ENCODE peak calls at places on chromosomes 5 and 9, in six cellular contexts. K is kidney, M is heart left ventricle, X is A673, J is astrocyte, O is fibroblast of lung. L is an unnamed sample.

GRCh38 chr5:135541969-135542502 is 6.3 kb upstream of the NEUROG1 start:
- DNase-seq in K (no peak), M (no peak), X (no peak), J (no peak), O (no peak), L (no peak)

GRCh38 chr5:176877793-176878331 is 21.3 kb downstream of the HK3 start:
- DNase-seq in K (no peak), M (no peak), X (no peak), J (no peak), O (no peak), L (no peak)

GRCh38 chr9:12702160-12702758 is 9.1 kb downstream of the TYRP1 start:
- DNase-seq in K (peak; percentile 15), M (no peak), X (peak; percentile 66), J (peak; percentile 68), O (peak; percentile 72), L (peak; percentile 25)

GRCh38 chr5:129096382-129096991 is 1.9 kb downstream of the ISOC1 start:
- DNase-seq in K (no peak), M (no peak), X (peak; percentile 11), J (no peak), O (no peak), L (no peak)

GRCh38 chr9:105281926-105282325 is 37.5 kb downstream of the SLC44A1 start:
- DNase-seq in K (no peak), M (no peak), X (no peak), J (peak; percentile 35), O (peak; percentile 46), L (no peak)

GRCh38 chr5:74653991-74654390 is 13.5 kb upstream of the ENC1 start:
- DNase-seq in K (no peak), M (no peak), X (no peak), J (no peak), O (no peak), L (no peak)

GRCh38 chr5:138903113-138903789 is 28.1 kb upstream of the LRRTM2 start:
- DNase-seq in K (no peak), M (no peak), X (no peak), J (peak; percentile 86), O (peak; percentile 89), L (no peak)

GRCh38 chr5:84568171-84568570 is 183.5 kb upstream of the EDIL3 start:
- DNase-seq in K (no peak), M (no peak), X (no peak), J (no peak), O (no peak), L (no peak)

GRCh38 chr9:96293481-96293880 is 8.5 kb downstream of the HSD17B3 start:
- DNase-seq in K (no peak), M (no peak), X (peak; percentile 12), J (peak; percentile 24), O (peak; percentile 27), L (no peak)

GRCh38 chr9:110351009-110351467 is 13.4 kb upstream of the TXNDC8 start:
- DNase-seq in K (no peak), M (no peak), X (peak; percentile 84), J (peak; percentile 87), O (peak; percentile 91), L (no peak)

GRCh38 chr9:32671333-32671732 is 35.9 kb upstream of the TAF1L start:
- DNase-seq in K (no peak), M (no peak), X (no peak), J (no peak), O (no peak), L (no peak)

GRCh38 chr5:138339086-138339456 is 1.0 kb downstream of the FAM53C start:
- DNase-seq in K (no peak), M (no peak), X (no peak), J (no peak), O (no peak), L (no peak)

GRCh38 chr9:131474711-131475110 is 28.0 kb upstream of the POMT1 start:
- DNase-seq in K (peak; percentile 52), M (no peak), X (no peak), J (no peak), O (no peak), L (peak; percentile 28)

GRCh38 chr9:72022846-72023245 is 37.6 kb downstream of the C9orf57 start:
- DNase-seq in K (no peak), M (no peak), X (no peak), J (peak; percentile 93), O (peak; percentile 94), L (no peak)

GRCh38 chr9:109264865-109265532 is 55.9 kb downstream of the EPB41L4B start:
- DNase-seq in K (peak; percentile 88), M (peak; percentile 53), X (peak; percentile 12), J (no peak), O (peak; percentile 13), L (no peak)

GRCh38 chr5:88660326-88660946 is 222.5 kb downstream of the MEF2C start:
- DNase-seq in K (peak; percentile 59), M (no peak), X (no peak), J (peak; percentile 90), O (peak; percentile 93), L (no peak)

GRCh38 chr5:88659529-88660325 is 223.3 kb downstream of the MEF2C start:
- DNase-seq in K (peak; percentile 73), M (no peak), X (no peak), J (peak; percentile 48), O (peak; percentile 70), L (no peak)

GRCh38 chr5:88662801-88663360 is 220.1 kb downstream of the MEF2C start:
- DNase-seq in K (no peak), M (no peak), X (no peak), J (peak; percentile 55), O (peak; percentile 58), L (no peak)

GRCh38 chr5:88661870-88662207 is 221.1 kb downstream of the MEF2C start:
- DNase-seq in K (no peak), M (no peak), X (no peak), J (no peak), O (no peak), L (no peak)

GRCh38 chr5:88660947-88661869 is 221.8 kb downstream of the MEF2C start:
- DNase-seq in K (peak; percentile 83), M (peak; percentile 46), X (peak; percentile 95), J (peak; percentile 97), O (peak; percentile 99), L (no peak)
- H3K27ac ChIP-seq in K (no peak overlapping the region), M (no peak overlapping the region), X (peak overlapping the region; percentile 56), J (peak overlapping the region; percentile 78), O (no peak overlapping the region), L (no peak overlapping the region)

GRCh38 chr5:58455066-58455465 is 4.8 kb downstream of the PLK2 start:
- DNase-seq in K (no peak), M (no peak), X (no peak), J (peak; percentile 77), O (peak; percentile 81), L (no peak)
- H3K4me3 ChIP-seq in K (no peak overlapping the region), M (peak overlapping the region; percentile 75), X (no peak overlapping the region), J (peak overlapping the region; percentile 97), O (peak overlapping the region; percentile 79), L (peak overlapping the region; percentile 78)

GRCh38 chr9:92600075-92600741 is 64.4 kb upstream of the ECM2 start:
- DNase-seq in K (no peak), M (no peak), X (no peak), J (no peak), O (no peak), L (no peak)
- H3K27ac ChIP-seq in K (no peak overlapping the region), M (peak overlapping the region; percentile 80), X (no peak overlapping the region), J (peak overlapping the region; percentile 37), O (peak overlapping the region; percentile 52), L (peak overlapping the region; percentile 22)

GRCh38 chr5:170155771-170156170 is 50.1 kb downstream of the FOXI1 start:
- DNase-seq in K (no peak), M (no peak), X (no peak), J (no peak), O (no peak), L (no peak)
- H3K4me3 ChIP-seq in K (no peak overlapping the region), M (no peak overlapping the region), X (no peak overlapping the region), J (no peak overlapping the region), O (no peak overlapping the region), L (no peak overlapping the region)

DNA sequence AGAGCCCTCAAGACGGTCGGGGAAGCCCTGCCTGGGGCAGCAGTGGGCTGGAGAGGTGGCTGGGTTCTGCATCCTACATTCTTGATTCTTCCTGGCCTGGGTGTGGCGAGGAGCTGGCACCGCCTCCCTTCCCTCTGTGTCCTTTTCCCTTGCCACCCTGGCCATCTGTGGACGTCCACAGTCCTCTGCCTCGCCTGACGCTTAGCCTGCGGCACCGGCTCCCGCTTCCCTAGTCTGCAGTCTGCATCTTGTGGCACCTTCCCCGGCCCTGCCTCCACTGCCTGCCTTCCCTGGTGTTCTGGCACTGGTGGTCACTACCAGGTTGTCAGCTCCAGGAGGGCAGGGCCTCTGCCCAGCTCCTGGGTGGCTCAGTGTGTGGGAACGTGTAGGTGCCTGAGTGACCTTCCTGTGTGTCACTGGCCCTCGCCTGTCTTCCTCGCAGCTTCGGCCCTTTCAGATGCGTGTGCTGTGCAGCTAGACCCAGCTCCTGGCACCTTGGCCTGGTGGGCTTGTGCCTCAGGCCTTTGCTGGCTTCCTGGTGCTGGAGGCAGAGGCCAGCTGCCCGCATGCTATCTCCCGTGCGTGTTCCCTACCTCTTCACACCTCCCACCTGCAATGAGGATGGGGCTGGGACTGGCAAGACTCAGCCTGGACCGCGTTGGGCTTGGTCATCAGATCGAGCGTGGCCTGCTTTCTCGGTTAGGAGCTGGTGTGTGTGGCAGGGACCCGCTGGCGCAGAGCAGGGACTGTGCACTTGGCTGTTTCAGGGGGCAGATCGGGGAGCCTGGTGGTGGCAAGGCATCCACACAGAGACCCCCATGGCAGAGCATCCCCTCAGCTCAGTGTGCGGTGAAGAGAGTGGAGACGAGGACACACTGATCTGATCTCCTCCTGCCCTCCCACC is 20.9 kb downstream of the TRAF2 start:
- DNase-seq in K (no peak), M (no peak), X (no peak), J (no peak), O (no peak), L (no peak)
- H3K27ac ChIP-seq in K (no peak overlapping the region), M (no peak overlapping the region), X (no peak overlapping the region), J (no peak overlapping the region), O (no peak overlapping the region), L (no peak overlapping the region)

GRCh38 chr5:159050408-159051091 is 49.2 kb downstream of the EBF1 start:
- DNase-seq in K (peak; percentile 37), M (no peak), X (peak; percentile 66), J (no peak), O (no peak), L (no peak)
- H3K4me3 ChIP-seq in K (no peak overlapping the region), M (peak overlapping the region; percentile 50), X (no peak overlapping the region), J (no peak overlapping the region), O (no peak overlapping the region), L (no peak overlapping the region)

DNA sequence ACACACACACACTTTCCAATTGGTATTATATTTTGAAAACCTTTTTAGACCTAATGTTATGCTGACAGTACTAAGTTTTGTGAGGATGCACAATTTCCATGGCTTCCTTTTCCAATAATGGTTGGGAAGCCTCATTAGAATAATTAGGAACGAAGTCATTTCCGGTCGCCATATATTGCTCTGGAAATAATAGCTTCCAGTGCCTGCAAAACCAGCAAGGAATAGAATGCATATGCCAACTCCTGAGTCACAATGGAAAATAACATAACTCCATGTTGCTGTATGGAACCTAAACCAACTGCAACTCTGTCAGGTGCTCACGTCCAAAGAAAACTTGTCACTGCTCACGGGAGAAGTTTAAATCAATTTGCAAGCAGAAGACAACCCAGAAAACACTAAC is 222.0 kb downstream of the EBF1 start:
- DNase-seq in K (no peak), M (no peak), X (peak; percentile 52), J (no peak), O (no peak), L (no peak)
- H3K27ac ChIP-seq in K (no peak overlapping the region), M (peak overlapping the region; percentile 69), X (peak overlapping the region; percentile 15), J (no peak overlapping the region), O (no peak overlapping the region), L (no peak overlapping the region)

L was measured in lower lobe of right lung.